ENCODE peak calls at places on chromosomes 5 and 9, in five cellular contexts. R is suprapubic skin, Q is transverse colon, I is HCT116, O is spleen. U is an unnamed sample.

GRCh38 chr9:114287001-114287762 is 35.7 kb upstream of the ORM1 start:
- DNase-seq in R (peak), Q (no peak), I (no peak), O (peak), U (peak)

GRCh38 chr5:100142607-100143006 is 392.6 kb upstream of the FAM174A start:
- DNase-seq in R (no peak), Q (no peak), I (no peak), O (no peak), U (no peak)

GRCh38 chr9:132201780-132202703 is 40.2 kb downstream of the NTNG2 start:
- DNase-seq in R (no peak), Q (no peak), I (no peak), O (no peak), U (no peak)

GRCh38 chr5:74316064-74316586 is 324.4 kb downstream of the ENC1 start:
- DNase-seq in R (no peak), Q (no peak), I (no peak), O (no peak), U (peak)

GRCh38 chr5:1386274-1386717 is 41.4 kb upstream of the CLPTM1L start:
- DNase-seq in R (no peak), Q (peak), I (no peak), O (peak), U (peak)

GRCh38 chr5:61342066-61342465 is 10.0 kb downstream of the ZSWIM6 start:
- DNase-seq in R (no peak), Q (no peak), I (no peak), O (no peak), U (no peak)

GRCh38 chr5:146722361-146722779 is 156.2 kb downstream of the PPP2R2B start:
- DNase-seq in R (no peak), Q (no peak), I (no peak), O (no peak), U (no peak)

GRCh38 chr5:78799254-78800017 is 150.9 kb upstream of the LHFPL2 start:
- DNase-seq in R (no peak), Q (no peak), I (no peak), O (no peak), U (no peak)

GRCh38 chr5:15566789-15567188 is 66.8 kb downstream of the FBXL7 start:
- DNase-seq in R (no peak), Q (no peak), I (no peak), O (no peak), U (no peak)

GRCh38 chr5:73344835-73345234 is 103.7 kb downstream of the FOXD1 start:
- DNase-seq in R (no peak), Q (no peak), I (no peak), O (no peak), U (no peak)

DNA sequence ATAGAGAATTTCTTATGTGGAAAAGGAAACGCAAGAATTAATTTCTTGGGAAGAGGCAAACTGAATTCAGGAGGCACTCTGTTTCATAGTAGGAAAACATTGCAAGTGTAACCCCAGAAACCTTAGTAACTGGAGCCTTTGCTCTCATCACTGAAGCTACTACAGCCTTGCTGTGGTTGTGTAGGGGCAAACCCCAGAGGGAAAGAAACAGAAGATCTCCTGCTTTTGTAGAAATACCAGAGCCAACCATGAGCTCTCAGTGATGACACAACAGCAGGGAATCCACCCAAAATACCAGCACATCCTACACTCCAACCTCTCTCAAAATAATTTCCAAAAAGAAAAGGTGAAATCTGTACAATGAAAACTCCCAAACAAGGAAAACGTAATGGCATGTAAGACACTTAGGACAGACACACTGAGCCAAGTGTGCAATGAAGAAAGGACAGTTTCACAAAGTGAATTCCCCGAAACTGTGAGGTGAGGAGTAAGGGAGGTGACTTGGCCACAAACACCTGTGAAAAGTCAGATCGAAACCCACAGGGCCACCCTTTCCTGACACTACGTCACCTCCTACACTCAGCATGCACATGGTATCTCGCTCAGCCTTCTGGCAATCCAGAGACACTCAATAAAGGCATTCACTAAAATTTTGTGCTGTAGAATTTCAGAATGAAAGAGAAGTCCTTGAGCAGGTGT is 8.5 kb upstream of the ACSL6 start:
- DNase-seq in R (no peak), Q (peak), I (no peak), O (peak), U (no peak)
- TF ChIP-seq POLR2AphosphoS5 in R (no peak), Q (no peak), I (no peak), O (no peak), U (no peak)

GRCh38 chr9:72954431-72955420 is 1.9 kb upstream of the ALDH1A1 start:
- DNase-seq in R (no peak), Q (peak), I (no peak), O (no peak), U (no peak)

GRCh38 chr9:72958485-72959266 is 5.8 kb upstream of the ALDH1A1 start:
- DNase-seq in R (no peak), Q (no peak), I (no peak), O (peak), U (no peak)

GRCh38 chr9:72960446-72960845 is 7.6 kb upstream of the ALDH1A1 start:
- DNase-seq in R (no peak), Q (no peak), I (no peak), O (no peak), U (no peak)
- H3K27ac ChIP-seq in R (no peak), Q (no peak), I (no peak), O (no peak), U (no peak)

GRCh38 chr9:33263936-33264472 is 504 bp downstream of the BAG1 start:
- DNase-seq in R (peak), Q (peak), I (no peak), O (peak), U (peak)
- TF ChIP-seq POLR2A in R (no peak), Q (no peak), I (no peak), O (no peak), U (no peak)

DNA sequence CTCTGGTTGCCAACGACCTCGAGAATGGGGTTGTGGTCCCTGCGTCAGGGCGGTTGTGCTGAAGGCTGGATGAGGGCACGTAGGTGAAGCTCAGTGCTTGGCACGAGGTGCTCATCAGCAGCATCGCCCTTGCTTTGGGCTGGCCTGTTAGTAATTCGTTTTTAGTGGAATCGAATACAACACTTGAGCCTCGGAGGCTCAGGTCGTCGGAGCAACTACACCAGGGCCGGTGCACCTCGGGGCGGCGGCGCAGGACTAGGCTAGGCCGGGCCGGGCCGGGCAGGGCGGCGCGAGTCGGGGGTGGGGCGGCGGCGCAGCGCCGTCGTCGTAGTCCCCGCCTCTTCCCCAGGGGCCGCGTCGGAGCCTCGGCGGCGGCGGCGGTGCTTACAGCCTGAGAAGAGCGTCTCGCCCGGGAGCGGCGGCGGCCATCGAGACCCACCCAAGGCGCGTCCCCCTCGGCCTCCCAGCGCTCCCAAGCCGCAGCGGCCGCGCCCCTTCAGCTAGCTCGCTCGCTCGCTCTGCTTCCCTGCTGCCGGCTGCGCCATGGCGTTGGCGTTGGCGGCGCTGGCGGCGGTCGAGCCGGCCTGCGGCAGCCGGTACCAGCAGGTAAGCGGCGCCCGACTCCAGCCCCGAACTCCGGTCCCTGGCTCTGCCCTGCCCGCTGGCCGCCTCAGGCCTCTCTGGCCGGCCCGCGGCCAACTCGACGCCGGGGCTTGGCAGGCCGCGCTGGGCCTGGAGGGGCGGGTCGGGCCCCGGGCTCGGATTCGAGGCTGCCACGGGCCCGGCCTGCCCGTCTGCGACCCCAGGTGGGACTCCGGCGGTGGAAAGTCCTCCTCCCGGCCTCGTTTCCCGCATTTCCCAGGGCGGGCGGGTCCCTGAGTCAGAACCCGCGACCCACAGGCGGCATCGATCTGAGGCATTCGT is at the start of gene NDFIP1:
- DNase-seq in R (peak), Q (peak), I (peak), O (peak), U (peak)
- TF ChIP-seq POLR2AphosphoS5 in R (no peak), Q (peak), I (peak), O (peak), U (peak)

GRCh38 chr9:98075332-98075805 is 18.8 kb downstream of the NANS start:
- DNase-seq in R (no peak), Q (no peak), I (peak), O (peak), U (no peak)
- H3K27ac ChIP-seq in R (peak), Q (peak), I (no peak), O (peak), U (peak)

GRCh38 chr5:140631831-140632365 is 1.1 kb downstream of the CD14 start:
- DNase-seq in R (no peak), Q (peak), I (no peak), O (peak), U (peak)
- TF ChIP-seq POLR2A in R (no peak), Q (peak), I (no peak), O (no peak), U (no peak)

GRCh38 chr5:55568629-55569512 is 34.1 kb upstream of the PLPP1 start:
- DNase-seq in R (no peak), Q (no peak), I (no peak), O (no peak), U (no peak)
- TF ChIP-seq POLR2AphosphoS5 in R (peak), Q (no peak), I (no peak), O (no peak), U (no peak)

GRCh38 chr9:123305879-123306278 is 37.5 kb upstream of the STRBP start:
- DNase-seq in R (no peak), Q (no peak), I (no peak), O (no peak), U (no peak)

GRCh38 chr9:123310551-123311249 is 42.3 kb upstream of the STRBP start:
- DNase-seq in R (no peak), Q (no peak), I (no peak), O (no peak), U (no peak)

GRCh38 chr9:123312306-123312877 is 43.6 kb upstream of the CRB2 start:
- DNase-seq in R (no peak), Q (no peak), I (no peak), O (no peak), U (no peak)

GRCh38 chr9:123311250-123311753 is 42.9 kb upstream of the STRBP start:
- DNase-seq in R (no peak), Q (no peak), I (no peak), O (no peak), U (no peak)

DNA sequence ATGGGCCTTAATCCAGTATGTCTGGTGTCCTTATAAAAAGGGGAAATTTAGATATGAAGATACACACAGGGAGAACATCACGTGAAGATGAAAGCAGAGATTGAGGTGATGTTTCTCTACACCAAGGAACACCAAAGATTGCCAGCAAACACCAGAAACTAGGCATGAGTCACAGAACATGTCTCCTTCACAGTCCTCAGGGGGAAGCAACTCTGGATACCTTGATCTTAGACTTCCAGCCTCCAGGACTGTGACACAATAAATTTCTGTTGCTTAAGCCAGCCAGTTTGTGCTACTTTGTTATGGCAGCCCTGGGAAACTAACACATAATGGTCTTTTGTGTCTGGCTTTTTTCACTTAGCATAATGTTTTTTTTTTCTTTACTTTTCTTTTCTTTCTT is 41.2 kb upstream of the STRBP start:
- DNase-seq in R (no peak), Q (no peak), I (no peak), O (no peak), U (no peak)
- H3K27ac ChIP-seq in R (no peak), Q (no peak), I (no peak), O (no peak), U (no peak)

U was measured in upper lobe of left lung.